ENCODE peak calls at places on chromosomes 5 and 9, in seven cellular contexts. D, J, K, P, G, T and C are unnamed samples. For H3K4me1, the result is how much of the 10 kb centered on the place peaks cover.

GRCh38 chr5:132176543-132176945 is 51.1 kb downstream of the P4HA2 start:
- DNase-seq in K (no peak), T (no peak), P (no peak), J (no peak), D (no peak), G (no peak), C (no peak)

GRCh38 chr9:23887781-23888180 is 61.7 kb upstream of the ELAVL2 start:
- DNase-seq in P (no peak), J (no peak), G (no peak), D (no peak), K (no peak), T (no peak), C (no peak)

GRCh38 chr9:27785714-27786100 is 212.4 kb upstream of the C9orf72 start:
- DNase-seq in G (no peak), J (no peak), T (no peak), K (no peak), P (no peak), D (no peak), C (no peak)

GRCh38 chr5:124546643-124547042 is 199.8 kb downstream of the ZNF608 start:
- DNase-seq in T (peak), K (no peak), G (no peak), D (peak), J (no peak), P (no peak), C (no peak)

GRCh38 chr9:104808030-104808614 is 44.2 kb downstream of the NIPSNAP3B start:
- DNase-seq in D (peak), T (peak), K (no peak), P (no peak), G (no peak), J (no peak), C (no peak)

GRCh38 chr9:15104826-15105420 is 194.7 kb upstream of the FREM1 start:
- DNase-seq in G (no peak), D (peak), K (no peak), T (peak), J (peak), P (no peak), C (peak)

GRCh38 chr9:107681988-107682387 is 192.4 kb upstream of the KLF4 start:
- DNase-seq in J (no peak), P (no peak), T (no peak), D (no peak), G (no peak), K (no peak), C (no peak)

GRCh38 chr5:176797456-176798093 is 12.8 kb upstream of the UNC5A start:
- DNase-seq in K (no peak), T (no peak), P (no peak), G (no peak), D (no peak), J (no peak), C (no peak)

GRCh38 chr5:102860035-102860434 is 104.9 kb downstream of the PAM start:
- DNase-seq in K (no peak), T (no peak), D (no peak), P (no peak), J (no peak), G (no peak), C (no peak)

GRCh38 chr5:102666164-102666951 is 88.7 kb upstream of the PAM start:
- DNase-seq in J (no peak), G (peak), D (no peak), K (no peak), P (no peak), T (no peak), C (no peak)

GRCh38 chr9:111038336-111039202 is at the start of gene LPAR1:
- DNase-seq in D (peak), T (peak), G (peak), K (peak), J (no peak), P (peak), C (no peak)

GRCh38 chr9:124780060-124780756 is 3.3 kb downstream of the OLFML2A start:
- DNase-seq in T (no peak), D (no peak), P (no peak), G (no peak), K (peak), J (no peak), C (no peak)

GRCh38 chr9:136170291-136170901 is 34.5 kb downstream of the LHX3 start:
- DNase-seq in G (peak), T (no peak), P (no peak), K (peak), D (peak), J (peak), C (no peak)

GRCh38 chr9:128503870-128504269 is 649 bp upstream of the GLE1 start:
- DNase-seq in K (peak), T (no peak), D (peak), G (peak), J (no peak), P (peak), C (no peak)

GRCh38 chr5:161546463-161547301 is at the start of gene GABRB2:
- DNase-seq in T (no peak), K (no peak), J (no peak), P (no peak), G (peak), D (peak), C (no peak)

GRCh38 chr5:122844916-122845252 is 529 bp upstream of the SNX24 start:
- DNase-seq in T (peak), G (no peak), D (no peak), J (no peak), P (no peak), K (no peak), C (no peak)

GRCh38 chr9:98455957-98456621 is 200.6 kb upstream of the TBC1D2 start:
- DNase-seq in J (no peak), T (peak), K (no peak), D (peak), P (no peak), G (no peak), C (no peak)

GRCh38 chr5:180315762-180316212 is 23.9 kb upstream of the MAPK9 start:
- DNase-seq in T (peak), D (peak), K (peak), J (peak), G (peak), P (peak), C (peak)

GRCh38 chr5:168118042-168118668 is 173.3 kb upstream of the WWC1 start:
- DNase-seq in G (no peak), T (no peak), P (no peak), D (no peak), J (no peak), K (no peak), C (no peak)

GRCh38 chr9:82117528-82117927 is 129.0 kb downstream of the SPATA31D1 start:
- DNase-seq in G (no peak), J (no peak), T (no peak), P (no peak), K (no peak), D (no peak), C (no peak)

GRCh38 chr5:60794691-60795090 is 49.4 kb downstream of the ELOVL7 start:
- DNase-seq in J (no peak), P (no peak), D (no peak), K (no peak), T (no peak), G (no peak), C (no peak)

GRCh38 chr9:124480621-124480981 is 26.6 kb downstream of the NR5A1 start:
- DNase-seq in P (no peak), G (no peak), D (peak), J (no peak), K (no peak), T (peak), C (no peak)

GRCh38 chr5:82347213-82347947 is 69.2 kb upstream of the RPS23 start:
- DNase-seq in G (no peak), K (no peak), D (peak), J (no peak), P (no peak), T (peak), C (no peak)

GRCh38 chr5:107457138-107457537 is 213.6 kb downstream of the EFNA5 start:
- DNase-seq in T (no peak), J (no peak), K (no peak), G (no peak), D (no peak), P (no peak), C (no peak)

GRCh38 chr5:91963166-91963565 is 580.0 kb upstream of the ARRDC3 start:
- DNase-seq in K (no peak), P (no peak), G (no peak), T (no peak), J (no peak), D (no peak), C (no peak)

GRCh38 chr5:119355636-119356383 is at the start of gene TNFAIP8:
- DNase-seq in K (peak), D (peak), P (peak), J (no peak), T (peak), G (peak), C (no peak)

GRCh38 chr9:83448606-83449005 is 89.6 kb downstream of the FRMD3 start:
- DNase-seq in J (no peak), D (no peak), P (no peak), T (no peak), K (no peak), G (no peak), C (no peak)

DNA sequence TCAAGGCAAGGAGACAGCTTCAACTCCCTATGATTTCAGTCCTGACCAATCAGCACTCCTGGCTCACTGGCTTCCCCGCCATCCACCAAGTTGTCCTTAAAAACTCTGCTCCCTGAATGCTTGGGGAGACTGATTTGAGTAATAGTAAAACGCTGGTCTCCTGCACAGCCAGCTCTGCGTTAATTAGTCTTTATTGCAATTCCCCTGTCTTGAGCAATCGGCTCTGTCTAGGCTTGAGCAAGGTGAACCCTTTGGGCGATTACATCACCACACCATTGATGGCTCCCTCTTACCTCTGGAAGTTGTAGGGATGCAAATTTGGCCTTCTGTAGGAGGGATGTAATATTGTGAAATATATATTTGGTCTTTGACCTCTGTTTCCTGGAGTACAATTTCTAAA is 2.9 kb upstream of the SLC23A1 start:
- DNase-seq in T (no peak), K (peak), P (no peak), D (no peak), G (no peak), J (no peak), C (no peak)
- H3K4me1 ChIP-seq in T (under half), K (half or more), P (under half), D (under half), G (under half), J (under half), C (under half)

GRCh38 chr5:94849821-94850736 is 231.6 kb downstream of the SLF1 start:
- DNase-seq in G (no peak), J (no peak), P (no peak), T (peak), D (peak), K (no peak), C (no peak)
- H3K4me3 ChIP-seq in G (no peak), J (no peak), P (no peak), T (no peak), D (no peak), K (no peak), C (no peak)

DNA sequence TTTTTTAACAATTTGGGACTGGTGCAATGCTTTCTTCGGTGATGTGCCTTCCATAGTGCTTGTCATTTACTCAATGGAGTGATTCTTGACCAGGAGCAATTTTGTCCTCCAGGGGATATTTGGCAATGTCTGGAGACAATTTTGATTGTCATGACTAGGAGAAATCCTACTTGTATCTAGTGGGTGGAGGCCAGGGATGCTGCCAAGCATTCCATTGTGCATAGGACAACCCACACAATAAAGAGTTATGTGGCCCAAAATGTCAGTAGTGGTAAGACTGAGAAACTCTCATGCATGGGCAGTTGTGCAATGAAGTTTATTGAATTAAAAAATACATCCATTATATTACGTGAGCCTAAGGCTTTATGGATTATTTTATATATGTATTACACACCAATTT is 70.5 kb downstream of the FOCAD start:
- DNase-seq in G (no peak), J (no peak), D (no peak), T (peak), K (no peak), P (no peak), C (no peak)
- H3K27ac ChIP-seq in G (no peak), J (no peak), D (no peak), T (no peak), K (no peak), P (no peak), C (no peak)

GRCh38 chr5:141525659-141526058 is 36.8 kb downstream of the PCDHGC5 start:
- DNase-seq in T (no peak), K (no peak), J (no peak), G (peak), D (no peak), P (no peak), C (no peak)
- H3K4me1 ChIP-seq in T (under half), K (under half), J (under half), G (under half), D (half or more), P (under half), C (under half)

DNA sequence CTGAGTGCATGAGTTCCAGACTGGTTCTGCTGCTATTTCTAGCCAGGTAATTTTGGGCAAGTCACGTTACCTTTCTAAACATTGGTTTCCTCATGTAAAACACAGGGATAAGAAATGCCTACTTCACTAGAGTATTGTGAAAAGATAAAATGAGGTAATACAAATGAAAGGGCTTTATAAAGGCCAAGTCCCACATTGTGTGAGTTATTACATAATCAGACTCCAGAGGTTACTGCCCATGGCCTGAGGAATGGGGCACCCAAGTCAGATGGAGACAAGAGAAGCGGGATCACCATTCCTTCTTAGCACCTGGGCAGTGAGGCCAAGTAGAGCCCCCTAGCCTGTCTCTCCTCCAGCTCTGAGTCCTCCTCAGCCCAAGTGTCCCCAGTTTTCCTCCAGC is 7.5 kb downstream of the HBEGF start:
- DNase-seq in J (no peak), T (no peak), D (no peak), K (no peak), P (no peak), G (no peak), C (no peak)
- H3K4me3 ChIP-seq in J (no peak), T (no peak), D (no peak), K (no peak), P (no peak), G (no peak), C (no peak)

GRCh38 chr5:138753794-138754698 is 821 bp downstream of the CTNNA1 start:
- DNase-seq in J (no peak), T (peak), K (peak), D (peak), G (peak), P (peak), C (peak)
- H3K27ac ChIP-seq in J (no peak), T (peak), K (peak), D (peak), G (peak), P (peak), C (peak)

GRCh38 chr9:101478906-101479305 is 43.3 kb upstream of the ALDOB start:
- DNase-seq in T (no peak), G (no peak), J (no peak), P (no peak), D (no peak), K (no peak), C (no peak)
- H3K4me1 ChIP-seq in T (under half), G (under half), J (under half), P (under half), D (under half), K (under half), C (under half)

GRCh38 chr5:95347516-95348140 is 43.5 kb upstream of the FAM81B start:
- DNase-seq in P (no peak), K (no peak), J (no peak), D (no peak), T (no peak), G (no peak), C (no peak)
- H3K4me3 ChIP-seq in P (no peak), K (no peak), J (no peak), D (no peak), T (no peak), G (no peak), C (no peak)

GRCh38 chr5:172853355-172853975 is 19.4 kb downstream of the ERGIC1 start:
- DNase-seq in J (no peak), K (no peak), D (peak), P (no peak), G (no peak), T (peak), C (no peak)

GRCh38 chr5:172850454-172850797 is 16.4 kb downstream of the ERGIC1 start:
- DNase-seq in K (no peak), T (no peak), G (no peak), J (no peak), D (no peak), P (no peak), C (no peak)

GRCh38 chr5:172854958-172855357 is 20.9 kb downstream of the ERGIC1 start:
- DNase-seq in K (no peak), P (no peak), G (no peak), T (no peak), J (no peak), D (no peak), C (no peak)

GRCh38 chr5:172854451-172854871 is 20.4 kb downstream of the ERGIC1 start:
- DNase-seq in K (no peak), T (peak), J (no peak), D (peak), G (no peak), P (no peak), C (no peak)

GRCh38 chr5:172852490-172853354 is 18.7 kb downstream of the ERGIC1 start:
- DNase-seq in D (peak), G (no peak), P (no peak), J (no peak), T (peak), K (no peak), C (no peak)
- H3K27ac ChIP-seq in D (peak), G (no peak), P (peak), J (no peak), T (peak), K (no peak), C (no peak)

GRCh38 chr5:88830567-88830966 is 52.4 kb downstream of the MEF2C start:
- DNase-seq in G (no peak), J (no peak), D (no peak), K (no peak), T (no peak), P (no peak), C (peak)
- H3K4me1 ChIP-seq in G (under half), J (under half), D (under half), K (half or more), T (under half), P (under half), C (under half)